ENCODE peak calls at places on chromosomes 3 and 15, in six cellular contexts. G is tibial nerve, I is sigmoid colon, B is breast epithelium, C is IMR-90, N is K562. U is an unnamed sample.

GRCh38 chr3:40073310-40074007 is 236.0 kb upstream of the EIF1B start:
- DNase-seq in G (no peak), I (no peak), B (no peak), C (no peak), N (no peak), U (no peak)

GRCh38 chr3:7962244-7962643 is 539.4 kb upstream of the LMCD1 start:
- DNase-seq in G (no peak), I (no peak), B (no peak), C (no peak), N (no peak), U (no peak)

GRCh38 chr3:69008980-69009379 is 4.5 kb downstream of the EOGT start:
- DNase-seq in G (no peak), I (no peak), B (no peak), C (no peak), N (no peak), U (no peak)

GRCh38 chr3:104523136-104523535 is 843.6 kb upstream of the ALCAM start:
- DNase-seq in G (no peak), I (no peak), B (no peak), C (no peak), N (no peak), U (no peak)

GRCh38 chr3:112413074-112413473 is 80.1 kb downstream of the CD200 start:
- DNase-seq in G (no peak), I (no peak), B (no peak), C (no peak), N (no peak), U (no peak)

GRCh38 chr3:102163039-102163817 is 271.6 kb upstream of the ZPLD1 start:
- DNase-seq in G (peak), I (no peak), B (peak), C (peak), N (no peak), U (no peak)

GRCh38 chr15:98904466-98905048 is 103.0 kb downstream of the PGPEP1L start:
- DNase-seq in G (no peak), I (peak), B (no peak), C (peak), N (peak), U (no peak)

GRCh38 chr15:74390552-74391288 is 23.3 kb upstream of the CYP11A1 start:
- DNase-seq in G (no peak), I (no peak), B (no peak), C (no peak), N (no peak), U (no peak)

GRCh38 chr3:149162007-149162406 is 32.6 kb downstream of the HPS3 start:
- DNase-seq in G (no peak), I (no peak), B (no peak), C (no peak), N (no peak), U (no peak)

GRCh38 chr3:129344540-129345220 is 66.0 kb downstream of the HMCES start:
- DNase-seq in G (no peak), I (no peak), B (no peak), C (no peak), N (peak), U (no peak)

GRCh38 chr3:149181179-149181578 is 40.5 kb downstream of the CP start:
- DNase-seq in G (no peak), I (no peak), B (no peak), C (no peak), N (no peak), U (no peak)

GRCh38 chr3:10925436-10926260 is 66.9 kb upstream of the SLC6A1 start:
- DNase-seq in G (no peak), I (no peak), B (no peak), C (no peak), N (no peak), U (no peak)

GRCh38 chr15:83746231-83746630 is 92.3 kb downstream of the ADAMTSL3 start:
- DNase-seq in G (no peak), I (no peak), B (no peak), C (no peak), N (no peak), U (no peak)

GRCh38 chr15:66702770-66703539 is 919 bp downstream of the SMAD6 start:
- DNase-seq in G (no peak), I (no peak), B (no peak), C (no peak), N (no peak), U (no peak)

DNA sequence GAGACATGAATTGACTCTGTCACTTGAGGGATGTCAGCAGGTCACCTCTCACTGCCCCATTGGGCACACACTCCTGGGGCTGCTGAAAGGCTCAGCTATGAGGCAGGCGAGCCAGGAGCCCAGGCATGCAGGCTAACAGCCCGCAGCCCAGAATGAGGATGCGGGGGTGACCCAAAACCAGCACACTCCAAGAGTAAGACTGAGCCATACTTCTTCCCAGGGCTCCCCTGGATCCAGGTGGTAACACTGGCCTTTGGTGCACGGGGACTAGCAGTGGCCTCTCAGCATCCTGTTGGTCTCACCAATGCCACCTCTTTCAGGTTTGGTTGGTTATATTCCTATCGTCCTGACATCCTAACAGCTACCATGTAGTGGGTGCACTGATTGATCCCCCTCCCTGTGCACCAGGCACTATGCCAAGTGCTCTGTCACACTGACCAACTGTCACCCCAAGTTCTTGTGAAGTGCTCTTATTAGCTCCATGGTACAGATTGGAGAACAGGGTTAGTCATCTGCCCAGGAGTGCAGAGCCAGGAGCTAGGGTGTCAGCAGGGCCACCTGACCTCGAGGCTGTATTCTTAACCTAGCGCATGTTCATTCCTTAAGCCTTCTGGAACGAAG is 24.8 kb upstream of the SPTBN5 start:
- DNase-seq in G (no peak), I (no peak), B (no peak), C (no peak), N (no peak), U (no peak)
- TF ChIP-seq POLR2A in G (no peak), I (no peak), B (no peak), C (no peak), N (no peak), U (no peak)

DNA sequence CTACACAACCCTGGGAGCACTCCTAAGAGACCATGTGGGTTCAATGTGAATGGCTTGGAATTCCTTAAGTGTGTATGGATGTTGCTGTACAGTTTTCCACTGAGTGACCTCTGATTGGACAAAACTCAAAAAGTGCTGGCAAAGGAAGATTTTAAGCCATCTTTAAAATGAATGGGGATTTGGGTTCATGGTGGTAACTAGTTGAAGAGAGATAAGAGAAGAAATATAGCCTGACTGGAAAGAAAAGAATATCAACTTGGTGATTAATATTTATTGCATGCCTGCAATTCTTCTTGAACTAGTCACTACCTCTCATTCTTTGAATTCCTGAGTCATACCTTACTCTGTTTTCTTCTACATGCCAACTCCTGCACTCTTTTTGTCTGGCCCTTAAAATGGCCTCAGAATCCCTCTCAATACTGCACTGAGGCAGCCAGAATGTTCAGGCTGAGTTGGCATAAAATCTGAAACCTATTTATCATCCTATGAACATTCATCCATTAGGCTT is 124.7 kb downstream of the RPL22L1 start:
- DNase-seq in G (no peak), I (no peak), B (no peak), C (peak), N (no peak), U (no peak)
- TF ChIP-seq POLR2A in G (no peak), I (no peak), B (no peak), C (no peak), N (no peak), U (no peak)

GRCh38 chr3:100448079-100448478 is 44.3 kb upstream of the TMEM45A start:
- DNase-seq in G (no peak), I (no peak), B (no peak), C (no peak), N (no peak), U (no peak)
- TF ChIP-seq POLR2A in G (no peak), I (no peak), B (no peak), C (no peak), N (no peak), U (no peak)

GRCh38 chr15:78944669-78945407 is at the start of gene CTSH:
- DNase-seq in G (peak), I (peak), B (no peak), C (peak), N (peak), U (no peak)
- TF ChIP-seq POLR2A in G (peak), I (no peak), B (no peak), C (no peak), N (peak), U (no peak)